ENCODE peak calls at places on chromosomes 2 and 18, in ten cellular contexts. One of them, this sample, is unnamed.

GRCh38 chr2:65204461-65205230 is 23.0 kb upstream of the ACTR2 start:
- DNase-seq in astrocyte of the spinal cord: peak
- DNase-seq in posterior cingulate gyrus: no peak
- DNase-seq in GM20000: no peak
- DNase-seq in activated CD4-positive, alpha-beta T cell treated with anti-CD3 and anti-CD28 coated beads, Interleukin-2, amount 10 ng/mL, durations not matched to agents 24 days and 14 days: peak
- DNase-seq in endodermal cell: no peak
- DNase-seq in GM04504: no peak
- DNase-seq in psoas muscle: peak
- DNase-seq in ovary: no peak
- DNase-seq in NCI-H1092: no peak
- DNase-seq in this sample: no peak

GRCh38 chr2:120845281-120845680 is 109.6 kb downstream of the GLI2 start:
- DNase-seq in astrocyte of the spinal cord: no peak
- DNase-seq in posterior cingulate gyrus: no peak
- DNase-seq in GM20000: no peak
- DNase-seq in activated CD4-positive, alpha-beta T cell treated with anti-CD3 and anti-CD28 coated beads, Interleukin-2, amount 10 ng/mL, durations not matched to agents 24 days and 14 days: no peak
- DNase-seq in endodermal cell: no peak
- DNase-seq in GM04504: no peak
- DNase-seq in psoas muscle: peak
- DNase-seq in ovary: peak
- DNase-seq in NCI-H1092: no peak
- DNase-seq in this sample: no peak

GRCh38 chr2:71785550-71785951 is 332.2 kb downstream of the DYSF start:
- DNase-seq in astrocyte of the spinal cord: no peak
- DNase-seq in posterior cingulate gyrus: no peak
- DNase-seq in GM20000: no peak
- DNase-seq in activated CD4-positive, alpha-beta T cell treated with anti-CD3 and anti-CD28 coated beads, Interleukin-2, amount 10 ng/mL, durations not matched to agents 24 days and 14 days: no peak
- DNase-seq in endodermal cell: peak
- DNase-seq in GM04504: no peak
- DNase-seq in psoas muscle: peak
- DNase-seq in ovary: no peak
- DNase-seq in NCI-H1092: no peak
- DNase-seq in this sample: no peak

GRCh38 chr2:37870829-37871228 is 54.3 kb upstream of the RMDN2 start:
- DNase-seq in astrocyte of the spinal cord: no peak
- DNase-seq in posterior cingulate gyrus: no peak
- DNase-seq in GM20000: no peak
- DNase-seq in activated CD4-positive, alpha-beta T cell treated with anti-CD3 and anti-CD28 coated beads, Interleukin-2, amount 10 ng/mL, durations not matched to agents 24 days and 14 days: no peak
- DNase-seq in endodermal cell: no peak
- DNase-seq in GM04504: no peak
- DNase-seq in psoas muscle: no peak
- DNase-seq in ovary: no peak
- DNase-seq in NCI-H1092: no peak
- DNase-seq in this sample: no peak

GRCh38 chr2:170298115-170298514 is 120.2 kb downstream of the MYO3B start:
- DNase-seq in astrocyte of the spinal cord: no peak
- DNase-seq in posterior cingulate gyrus: no peak
- DNase-seq in GM20000: peak
- DNase-seq in activated CD4-positive, alpha-beta T cell treated with anti-CD3 and anti-CD28 coated beads, Interleukin-2, amount 10 ng/mL, durations not matched to agents 24 days and 14 days: peak
- DNase-seq in endodermal cell: no peak
- DNase-seq in GM04504: no peak
- DNase-seq in psoas muscle: no peak
- DNase-seq in ovary: no peak
- DNase-seq in NCI-H1092: no peak
- DNase-seq in this sample: no peak

GRCh38 chr2:74003494-74004211 is 18.9 kb downstream of the TET3 start:
- DNase-seq in astrocyte of the spinal cord: peak
- DNase-seq in posterior cingulate gyrus: peak
- DNase-seq in GM20000: no peak
- DNase-seq in activated CD4-positive, alpha-beta T cell treated with anti-CD3 and anti-CD28 coated beads, Interleukin-2, amount 10 ng/mL, durations not matched to agents 24 days and 14 days: no peak
- DNase-seq in endodermal cell: peak
- DNase-seq in GM04504: peak
- DNase-seq in psoas muscle: peak
- DNase-seq in ovary: no peak
- DNase-seq in NCI-H1092: no peak
- DNase-seq in this sample: no peak

GRCh38 chr2:131673400-131674173 is 145.9 kb downstream of the CCDC74A start:
- DNase-seq in astrocyte of the spinal cord: peak
- DNase-seq in posterior cingulate gyrus: peak
- DNase-seq in GM20000: peak
- DNase-seq in activated CD4-positive, alpha-beta T cell treated with anti-CD3 and anti-CD28 coated beads, Interleukin-2, amount 10 ng/mL, durations not matched to agents 24 days and 14 days: peak
- DNase-seq in endodermal cell: peak
- DNase-seq in GM04504: no peak
- DNase-seq in psoas muscle: peak
- DNase-seq in ovary: peak
- DNase-seq in NCI-H1092: peak
- DNase-seq in this sample: no peak

GRCh38 chr2:120261387-120262006 is 8.8 kb downstream of the RALB start:
- DNase-seq in astrocyte of the spinal cord: no peak
- DNase-seq in posterior cingulate gyrus: no peak
- DNase-seq in GM20000: peak
- DNase-seq in activated CD4-positive, alpha-beta T cell treated with anti-CD3 and anti-CD28 coated beads, Interleukin-2, amount 10 ng/mL, durations not matched to agents 24 days and 14 days: peak
- DNase-seq in endodermal cell: no peak
- DNase-seq in GM04504: no peak
- DNase-seq in psoas muscle: no peak
- DNase-seq in ovary: no peak
- DNase-seq in NCI-H1092: no peak
- DNase-seq in this sample: no peak

GRCh38 chr18:5627756-5628511 is 84.1 kb upstream of the EPB41L3 start:
- DNase-seq in astrocyte of the spinal cord: no peak
- DNase-seq in posterior cingulate gyrus: no peak
- DNase-seq in GM20000: no peak
- DNase-seq in activated CD4-positive, alpha-beta T cell treated with anti-CD3 and anti-CD28 coated beads, Interleukin-2, amount 10 ng/mL, durations not matched to agents 24 days and 14 days: no peak
- DNase-seq in endodermal cell: peak
- DNase-seq in GM04504: no peak
- DNase-seq in psoas muscle: no peak
- DNase-seq in ovary: no peak
- DNase-seq in NCI-H1092: no peak
- DNase-seq in this sample: no peak

GRCh38 chr18:8818982-8819381 is 113.6 kb downstream of the MTCL1 start:
- DNase-seq in astrocyte of the spinal cord: no peak
- DNase-seq in posterior cingulate gyrus: no peak
- DNase-seq in GM20000: no peak
- DNase-seq in activated CD4-positive, alpha-beta T cell treated with anti-CD3 and anti-CD28 coated beads, Interleukin-2, amount 10 ng/mL, durations not matched to agents 24 days and 14 days: no peak
- DNase-seq in endodermal cell: no peak
- DNase-seq in GM04504: no peak
- DNase-seq in psoas muscle: no peak
- DNase-seq in ovary: no peak
- DNase-seq in NCI-H1092: no peak
- DNase-seq in this sample: no peak

GRCh38 chr2:128374711-128375413 is 56.2 kb upstream of the HS6ST1 start:
- DNase-seq in astrocyte of the spinal cord: no peak
- DNase-seq in posterior cingulate gyrus: peak
- DNase-seq in GM20000: no peak
- DNase-seq in activated CD4-positive, alpha-beta T cell treated with anti-CD3 and anti-CD28 coated beads, Interleukin-2, amount 10 ng/mL, durations not matched to agents 24 days and 14 days: no peak
- DNase-seq in endodermal cell: no peak
- DNase-seq in GM04504: no peak
- DNase-seq in psoas muscle: no peak
- DNase-seq in ovary: no peak
- DNase-seq in NCI-H1092: no peak
- DNase-seq in this sample: no peak

GRCh38 chr2:186728631-186729030 is 34.8 kb downstream of the FAM171B start:
- DNase-seq in astrocyte of the spinal cord: no peak
- DNase-seq in posterior cingulate gyrus: no peak
- DNase-seq in GM20000: no peak
- DNase-seq in activated CD4-positive, alpha-beta T cell treated with anti-CD3 and anti-CD28 coated beads, Interleukin-2, amount 10 ng/mL, durations not matched to agents 24 days and 14 days: no peak
- DNase-seq in endodermal cell: no peak
- DNase-seq in GM04504: no peak
- DNase-seq in psoas muscle: no peak
- DNase-seq in ovary: no peak
- DNase-seq in NCI-H1092: no peak
- DNase-seq in this sample: no peak

GRCh38 chr2:58634653-58635347 is 393.7 kb upstream of the FANCL start:
- DNase-seq in astrocyte of the spinal cord: peak
- DNase-seq in posterior cingulate gyrus: no peak
- DNase-seq in GM20000: no peak
- DNase-seq in activated CD4-positive, alpha-beta T cell treated with anti-CD3 and anti-CD28 coated beads, Interleukin-2, amount 10 ng/mL, durations not matched to agents 24 days and 14 days: no peak
- DNase-seq in endodermal cell: peak
- DNase-seq in GM04504: no peak
- DNase-seq in psoas muscle: no peak
- DNase-seq in ovary: no peak
- DNase-seq in NCI-H1092: no peak
- DNase-seq in this sample: no peak

GRCh38 chr2:189082576-189082975 is 97.0 kb downstream of the COL5A2 start:
- DNase-seq in astrocyte of the spinal cord: peak
- DNase-seq in posterior cingulate gyrus: no peak
- DNase-seq in GM20000: no peak
- DNase-seq in activated CD4-positive, alpha-beta T cell treated with anti-CD3 and anti-CD28 coated beads, Interleukin-2, amount 10 ng/mL, durations not matched to agents 24 days and 14 days: no peak
- DNase-seq in endodermal cell: no peak
- DNase-seq in GM04504: peak
- DNase-seq in psoas muscle: peak
- DNase-seq in ovary: no peak
- DNase-seq in NCI-H1092: no peak
- DNase-seq in this sample: no peak

GRCh38 chr2:156896294-156896693 is 361.2 kb upstream of the GALNT5 start:
- DNase-seq in astrocyte of the spinal cord: peak
- DNase-seq in posterior cingulate gyrus: no peak
- DNase-seq in GM20000: peak
- DNase-seq in activated CD4-positive, alpha-beta T cell treated with anti-CD3 and anti-CD28 coated beads, Interleukin-2, amount 10 ng/mL, durations not matched to agents 24 days and 14 days: peak
- DNase-seq in endodermal cell: no peak
- DNase-seq in GM04504: no peak
- DNase-seq in psoas muscle: no peak
- DNase-seq in ovary: no peak
- DNase-seq in NCI-H1092: no peak
- DNase-seq in this sample: peak

GRCh38 chr2:162245051-162245450 is 1.8 kb upstream of the FAP start:
- DNase-seq in astrocyte of the spinal cord: peak
- DNase-seq in posterior cingulate gyrus: no peak
- DNase-seq in GM20000: no peak
- DNase-seq in activated CD4-positive, alpha-beta T cell treated with anti-CD3 and anti-CD28 coated beads, Interleukin-2, amount 10 ng/mL, durations not matched to agents 24 days and 14 days: no peak
- DNase-seq in endodermal cell: no peak
- DNase-seq in GM04504: no peak
- DNase-seq in psoas muscle: no peak
- DNase-seq in ovary: no peak
- DNase-seq in NCI-H1092: no peak
- DNase-seq in this sample: no peak

GRCh38 chr18:3655637-3656050 is 205.7 kb downstream of the TGIF1 start:
- DNase-seq in astrocyte of the spinal cord: no peak
- DNase-seq in posterior cingulate gyrus: no peak
- DNase-seq in GM20000: no peak
- DNase-seq in activated CD4-positive, alpha-beta T cell treated with anti-CD3 and anti-CD28 coated beads, Interleukin-2, amount 10 ng/mL, durations not matched to agents 24 days and 14 days: no peak
- DNase-seq in endodermal cell: peak
- DNase-seq in GM04504: no peak
- DNase-seq in psoas muscle: no peak
- DNase-seq in ovary: no peak
- DNase-seq in NCI-H1092: no peak
- DNase-seq in this sample: no peak

GRCh38 chr18:45806226-45806625 is 19.2 kb upstream of the SIGLEC15 start:
- DNase-seq in astrocyte of the spinal cord: peak
- DNase-seq in posterior cingulate gyrus: no peak
- DNase-seq in GM20000: no peak
- DNase-seq in activated CD4-positive, alpha-beta T cell treated with anti-CD3 and anti-CD28 coated beads, Interleukin-2, amount 10 ng/mL, durations not matched to agents 24 days and 14 days: no peak
- DNase-seq in endodermal cell: no peak
- DNase-seq in GM04504: no peak
- DNase-seq in psoas muscle: no peak
- DNase-seq in ovary: no peak
- DNase-seq in NCI-H1092: no peak
- DNase-seq in this sample: no peak